ENCODE peak calls at places on chromosomes 6 and 20, in five cellular contexts. X, E, B, D and I are unnamed samples.

GRCh38 chr6:133042550-133043120 is 198.5 kb upstream of the EYA4 start:
- DNase-seq in X (no peak), E (no peak), B (no peak), D (no peak), I (no peak)

GRCh38 chr20:63643966-63644365 is 9.3 kb downstream of the STMN3 start:
- DNase-seq in E (no peak), D (no peak), B (no peak), X (no peak), I (no peak)

GRCh38 chr20:46458891-46459750 is 52.7 kb upstream of the ELMO2 start:
- DNase-seq in D (no peak), E (no peak), X (peak), B (no peak), I (peak)

GRCh38 chr20:10633708-10634107 is 40.1 kb downstream of the JAG1 start:
- DNase-seq in B (no peak), E (no peak), X (no peak), D (no peak), I (no peak)

GRCh38 chr20:63220696-63221399 is 4.9 kb upstream of the YTHDF1 start:
- DNase-seq in X (no peak), D (no peak), E (no peak), B (no peak), I (no peak)

GRCh38 chr20:53647286-53647821 is 53.7 kb upstream of the ZNF217 start:
- DNase-seq in E (no peak), B (no peak), D (no peak), X (no peak), I (no peak)

GRCh38 chr6:3825851-3826581 is 23.2 kb upstream of the FAM50B start:
- DNase-seq in B (peak), E (no peak), D (no peak), X (no peak), I (peak)

GRCh38 chr6:37934276-37934675 is 114.7 kb downstream of the ZFAND3 start:
- DNase-seq in X (no peak), E (no peak), B (peak), D (no peak), I (no peak)

GRCh38 chr6:130900913-130901312 is 73.7 kb downstream of the SMLR1 start:
- DNase-seq in D (no peak), X (no peak), E (no peak), B (peak), I (no peak)

GRCh38 chr6:113558966-113559365 is 298.2 kb upstream of the MARCKS start:
- DNase-seq in X (no peak), B (peak), E (no peak), D (no peak), I (no peak)

GRCh38 chr6:139852484-139853140 is 478.2 kb upstream of the CITED2 start:
- DNase-seq in X (no peak), E (no peak), B (peak), D (no peak), I (no peak)

GRCh38 chr20:55792049-55792448 is 213.3 kb downstream of the CBLN4 start:
- DNase-seq in E (no peak), B (no peak), D (no peak), X (no peak), I (no peak)

GRCh38 chr6:12030993-12031550 is 19.0 kb downstream of the HIVEP1 start:
- DNase-seq in E (no peak), B (no peak), D (no peak), X (no peak), I (no peak)

GRCh38 chr20:63567382-63568169 is 6.5 kb downstream of the HELZ2 start:
- DNase-seq in D (peak), B (no peak), X (peak), E (peak), I (no peak)

GRCh38 chr6:110703010-110703905 is 112.0 kb downstream of the CDK19 start:
- DNase-seq in D (no peak), B (no peak), E (no peak), X (no peak), I (no peak)

GRCh38 chr20:50369225-50370035 is 140.8 kb upstream of the PTPN1 start:
- DNase-seq in E (no peak), D (no peak), X (no peak), B (no peak), I (no peak)

GRCh38 chr6:141077355-141078333 is 1055.1 kb upstream of the GJE1 start:
- DNase-seq in X (peak), E (no peak), B (no peak), D (no peak), I (no peak)

GRCh38 chr6:37308084-37308817 is 45.5 kb upstream of the RNF8 start:
- DNase-seq in E (no peak), B (peak), D (no peak), X (no peak), I (no peak)

GRCh38 chr20:21705466-21706344 is at the start of gene PAX1:
- DNase-seq in B (no peak), D (no peak), X (no peak), E (no peak), I (no peak)

GRCh38 chr6:169529931-169530761 is 171.7 kb downstream of the WDR27 start:
- DNase-seq in D (no peak), X (peak), E (peak), B (peak), I (no peak)

GRCh38 chr6:12354499-12354898 is 64.3 kb downstream of the EDN1 start:
- DNase-seq in X (no peak), D (no peak), B (no peak), E (no peak), I (no peak)

GRCh38 chr20:57427239-57428127 is 36.3 kb downstream of the RBM38 start:
- DNase-seq in X (no peak), E (no peak), D (no peak), B (no peak), I (no peak)

GRCh38 chr20:13119583-13119982 is 101.5 kb upstream of the ISM1 start:
- DNase-seq in X (peak), B (peak), D (peak), E (no peak), I (no peak)

GRCh38 chr20:62143118-62143975 is at the start of the genes PSMA7 and SS18L1:
- DNase-seq in X (peak), B (peak), E (peak), D (peak), I (peak)

GRCh38 chr20:11159728-11160127 is 485.9 kb upstream of the JAG1 start:
- DNase-seq in B (peak), D (no peak), X (no peak), E (no peak), I (peak)

GRCh38 chr6:91476000-91476399 is 889.1 kb upstream of the MAP3K7 start:
- DNase-seq in D (no peak), X (no peak), B (no peak), E (no peak), I (peak)

GRCh38 chr6:15461127-15461944 is 201.5 kb downstream of the DTNBP1 start:
- DNase-seq in D (no peak), X (no peak), E (no peak), B (no peak), I (no peak)

GRCh38 chr6:45970326-45970725 is 45.3 kb downstream of the CLIC5 start:
- DNase-seq in E (no peak), X (no peak), D (no peak), B (no peak), I (no peak)

GRCh38 chr6:134060491-134061106 is 8.2 kb upstream of the SLC2A12 start:
- DNase-seq in D (no peak), E (no peak), B (peak), X (no peak), I (no peak)

GRCh38 chr6:29509711-29510110 is 22.0 kb upstream of the MAS1L start:
- DNase-seq in E (no peak), X (no peak), D (no peak), B (no peak), I (no peak)